ENCODE peak calls at places on chromosomes 7 and 10, in nine cellular contexts. N is endothelial cell of umbilical vein, I is HCT116, Q is left ventricle myocardium inferior, X is stomach, P is IMR-90, M is neural progenitor cell, B is cardiac muscle cell, J is A673. C is an unnamed sample. For H3K4me1, the result is how much of the 10 kb centered on the place peaks cover.

GRCh38 chr10:107614939-107615665 is 450.6 kb upstream of the SORCS1 start:
- DNase-seq in N (no peak), I (no peak), Q (no peak), X (no peak), P (peak), M (no peak), B (no peak), J (no peak), C (no peak)

GRCh38 chr10:71081912-71082311 is 130.5 kb upstream of the UNC5B start:
- DNase-seq in N (no peak), I (no peak), Q (no peak), X (peak), P (no peak), M (no peak), B (no peak), J (no peak), C (no peak)

GRCh38 chr7:130353196-130353595 is 8.6 kb downstream of the CPA5 start:
- DNase-seq in N (no peak), I (no peak), Q (no peak), X (no peak), P (no peak), M (no peak), B (no peak), J (no peak), C (no peak)

GRCh38 chr10:124685251-124685650 is 58.9 kb downstream of the FAM53B start:
- DNase-seq in N (no peak), I (no peak), Q (peak), X (no peak), P (no peak), M (no peak), B (no peak), J (no peak), C (no peak)

GRCh38 chr7:99092064-99092720 is 51.7 kb downstream of the SMURF1 start:
- DNase-seq in N (no peak), I (no peak), Q (no peak), X (no peak), P (no peak), M (no peak), B (no peak), J (no peak), C (no peak)

GRCh38 chr10:68208424-68209042 is 23.4 kb downstream of the ATOH7 start:
- DNase-seq in N (peak), I (peak), Q (no peak), X (peak), P (peak), M (peak), B (peak), J (peak), C (peak)

GRCh38 chr7:133984023-133984422 is 143.1 kb upstream of the LRGUK start:
- DNase-seq in N (no peak), I (no peak), Q (no peak), X (no peak), P (no peak), M (no peak), B (no peak), J (peak), C (peak)

GRCh38 chr10:31617767-31618166 is 298.8 kb downstream of the ZEB1 start:
- DNase-seq in N (no peak), I (no peak), Q (no peak), X (no peak), P (no peak), M (no peak), B (no peak), J (no peak), C (no peak)

GRCh38 chr10:49737474-49738201 is 24.5 kb downstream of the OGDHL start:
- DNase-seq in N (no peak), I (no peak), Q (no peak), X (peak), P (no peak), M (no peak), B (no peak), J (no peak), C (no peak)

GRCh38 chr7:94060772-94061171 is 56.6 kb upstream of the BET1 start:
- DNase-seq in N (no peak), I (no peak), Q (no peak), X (no peak), P (peak), M (no peak), B (no peak), J (no peak), C (no peak)

GRCh38 chr7:118057404-118057803 is 126.6 kb upstream of the LSM8 start:
- DNase-seq in N (no peak), I (no peak), Q (no peak), X (no peak), P (no peak), M (no peak), B (no peak), J (no peak), C (peak)

GRCh38 chr10:48456361-48456804 is 148.5 kb downstream of the ARHGAP22 start:
- DNase-seq in N (peak), I (no peak), Q (peak), X (peak), P (no peak), M (no peak), B (peak), J (no peak), C (no peak)

GRCh38 chr7:152402384-152403250 is 33.2 kb downstream of the KMT2C start:
- DNase-seq in N (peak), I (no peak), Q (no peak), X (no peak), P (peak), M (no peak), B (no peak), J (no peak), C (peak)

GRCh38 chr10:86813101-86813500 is 56.7 kb downstream of the BMPR1A start:
- DNase-seq in N (no peak), I (no peak), Q (no peak), X (no peak), P (no peak), M (no peak), B (no peak), J (no peak), C (no peak)

GRCh38 chr7:28503396-28503795 is 91.1 kb downstream of the CREB5 start:
- DNase-seq in N (no peak), I (no peak), Q (no peak), X (no peak), P (peak), M (no peak), B (no peak), J (no peak), C (no peak)

GRCh38 chr10:4546500-4546899 is 279.5 kb upstream of the AKR1E2 start:
- DNase-seq in N (no peak), I (peak), Q (no peak), X (no peak), P (peak), M (no peak), B (no peak), J (no peak), C (no peak)

GRCh38 chr7:27640914-27641570 is 21.6 kb downstream of the HIBADH start:
- DNase-seq in N (peak), I (no peak), Q (no peak), X (peak), P (peak), M (no peak), B (no peak), J (no peak), C (no peak)

GRCh38 chr10:61847640-61848039 is 53.9 kb upstream of the ARID5B start:
- DNase-seq in N (no peak), I (no peak), Q (no peak), X (no peak), P (peak), M (no peak), B (no peak), J (no peak), C (no peak)

GRCh38 chr7:68783671-68784070 is 814.6 kb upstream of the AUTS2 start:
- DNase-seq in N (no peak), I (no peak), Q (no peak), X (no peak), P (peak), M (no peak), B (no peak), J (no peak), C (no peak)

GRCh38 chr7:19834566-19834965 is 61.1 kb upstream of the TMEM196 start:
- DNase-seq in N (no peak), I (no peak), Q (no peak), X (no peak), P (no peak), M (no peak), B (no peak), J (no peak), C (peak)

DNA sequence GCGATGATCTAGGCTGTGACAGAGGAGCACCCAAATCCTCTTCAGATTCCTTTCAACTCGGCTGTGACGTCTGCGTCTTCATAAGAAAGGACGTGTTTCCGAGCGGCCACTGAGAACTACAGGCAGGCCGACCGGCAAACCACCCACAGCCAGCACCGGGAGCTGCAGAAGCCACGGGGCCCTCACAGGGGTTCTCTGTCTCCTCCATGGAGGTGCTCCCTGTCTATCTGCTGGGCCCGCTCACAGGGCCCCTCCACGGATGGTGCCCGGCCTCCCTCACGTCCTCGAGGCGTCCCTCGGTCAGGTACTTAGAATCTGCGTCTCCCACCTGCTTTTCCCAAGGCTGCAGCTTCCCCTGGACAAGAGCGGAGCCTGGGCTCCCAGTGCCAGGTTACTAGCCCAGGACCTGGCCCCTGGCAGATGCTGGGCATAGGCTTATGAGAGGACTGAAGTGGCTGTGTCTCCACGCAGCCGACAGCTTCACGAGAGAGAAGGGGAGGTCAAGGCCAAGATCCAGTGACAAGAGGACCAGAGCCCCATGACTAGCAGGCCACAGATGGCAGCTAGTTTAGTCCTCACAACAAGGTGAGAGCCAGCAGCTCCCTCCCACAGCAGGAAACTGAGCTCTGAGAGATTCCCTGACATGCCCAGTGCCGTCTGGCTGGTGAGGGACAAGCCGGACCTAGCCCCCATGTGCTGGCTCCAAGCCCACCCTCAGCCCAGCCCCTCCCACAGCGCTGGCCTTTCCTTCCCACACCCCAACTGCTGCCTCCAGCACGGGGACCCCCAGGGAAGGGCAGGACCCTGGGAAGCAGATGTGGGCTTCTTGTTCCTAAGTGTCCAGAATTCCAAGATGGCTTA is 8.2 kb upstream of the FAM20C start:
- DNase-seq in N (no peak), I (no peak), Q (no peak), X (no peak), P (no peak), M (no peak), B (no peak), J (no peak), C (no peak)
- H3K4me1 ChIP-seq in N (under half), I (under half), Q (under half), X (under half), P (under half), M (under half), B (under half), J (under half), C (under half)

GRCh38 chr7:108015740-108016139 is 12.8 kb upstream of the LAMB1 start:
- DNase-seq in N (peak), I (no peak), Q (no peak), X (no peak), P (no peak), M (no peak), B (no peak), J (no peak), C (no peak)

GRCh38 chr7:108014747-108015682 is 12.1 kb upstream of the LAMB1 start:
- DNase-seq in N (peak), I (peak), Q (no peak), X (no peak), P (peak), M (no peak), B (no peak), J (no peak), C (no peak)

GRCh38 chr7:108017776-108018151 is 14.8 kb upstream of the LAMB1 start:
- DNase-seq in N (no peak), I (no peak), Q (no peak), X (no peak), P (no peak), M (no peak), B (peak), J (no peak), C (no peak)

GRCh38 chr7:108018668-108019067 is 15.7 kb upstream of the LAMB1 start:
- DNase-seq in N (no peak), I (no peak), Q (no peak), X (no peak), P (no peak), M (no peak), B (no peak), J (no peak), C (no peak)

DNA sequence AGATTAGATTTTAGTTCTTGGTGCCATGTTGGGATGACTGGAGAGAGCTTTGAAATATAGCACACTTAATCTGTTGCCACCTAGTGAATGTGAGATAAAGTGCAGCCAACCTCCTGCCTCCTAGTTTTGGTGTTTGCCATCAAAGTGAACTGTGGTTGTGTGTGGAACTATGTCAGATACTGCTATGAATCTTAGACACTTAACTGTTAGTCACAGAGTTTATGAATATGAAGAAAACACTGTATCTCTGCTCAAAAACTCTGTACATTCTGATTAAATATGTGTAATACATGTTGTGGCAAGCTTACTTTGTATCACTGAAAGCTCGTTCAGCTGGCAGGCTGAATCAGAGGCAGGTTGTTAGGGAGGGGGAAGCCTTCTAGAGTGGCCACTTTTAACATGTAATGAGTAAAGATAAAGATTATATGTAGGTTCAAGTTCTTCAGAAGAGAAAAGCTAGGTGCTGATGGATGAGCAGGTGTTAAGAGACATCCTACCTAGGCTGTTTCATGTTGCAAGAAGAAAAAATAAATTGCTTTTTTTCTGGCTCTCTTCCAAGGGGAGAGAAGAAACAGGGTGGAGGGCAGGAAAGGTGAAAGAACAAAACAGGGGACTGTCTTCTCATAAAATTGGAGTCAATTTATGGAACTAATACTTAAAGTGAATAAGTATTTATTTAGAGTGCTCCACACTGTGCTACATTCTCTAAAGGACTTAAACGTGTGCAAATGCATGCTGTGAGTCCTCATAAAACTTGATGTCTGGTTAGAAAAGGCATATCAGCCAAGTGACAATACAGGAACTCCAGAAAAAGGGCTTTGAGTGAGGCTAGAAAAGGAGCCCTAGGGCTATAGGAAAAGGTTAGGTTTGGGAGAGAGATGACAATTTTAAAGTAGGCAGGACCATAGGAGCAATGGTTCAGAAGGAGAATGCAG is 14.1 kb upstream of the LAMB1 start:
- DNase-seq in N (peak), I (peak), Q (no peak), X (no peak), P (peak), M (no peak), B (peak), J (peak), C (peak)
- TF ChIP-seq CTCF in N (peak), I (peak), Q (peak), X (no peak), P (peak), M (peak), B (peak), J (peak), C (peak)

DNA sequence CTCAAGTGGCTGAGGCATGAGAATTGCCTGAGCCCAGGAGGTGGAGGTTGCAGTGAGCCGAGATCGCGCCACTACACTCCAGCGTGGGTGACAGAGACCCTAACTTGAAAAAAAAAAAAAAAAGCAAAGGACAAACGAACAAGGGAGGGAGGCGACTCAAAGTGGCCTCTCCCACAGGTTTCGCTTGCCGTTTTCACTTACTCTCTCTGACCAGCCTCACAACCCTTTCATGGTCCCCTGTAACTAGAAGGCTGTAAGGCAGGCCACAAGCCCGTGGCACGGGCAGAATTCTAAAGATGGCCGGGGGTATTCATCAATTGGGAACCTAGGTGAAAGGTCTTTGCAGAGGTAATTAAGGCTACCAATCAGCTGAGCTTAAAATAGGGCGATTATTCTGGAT is 25.5 kb downstream of the GNA12 start:
- DNase-seq in N (no peak), I (no peak), Q (no peak), X (no peak), P (no peak), M (peak), B (no peak), J (no peak), C (no peak)
- H3K27ac ChIP-seq in N (no peak), I (no peak), Q (peak), X (peak), P (peak), M (peak), B (no peak), J (no peak), C (no peak)

GRCh38 chr10:80194373-80195045 is 10.8 kb downstream of the ANXA11 start:
- DNase-seq in N (no peak), I (no peak), Q (no peak), X (no peak), P (no peak), M (peak), B (no peak), J (no peak), C (no peak)

GRCh38 chr10:80196270-80196949 is 8.9 kb downstream of the ANXA11 start:
- DNase-seq in N (peak), I (peak), Q (no peak), X (peak), P (peak), M (no peak), B (peak), J (no peak), C (peak)

GRCh38 chr10:80195046-80195574 is 10.2 kb downstream of the ANXA11 start:
- DNase-seq in N (no peak), I (no peak), Q (no peak), X (no peak), P (no peak), M (no peak), B (no peak), J (no peak), C (no peak)

GRCh38 chr10:80197972-80198591 is 7.3 kb downstream of the ANXA11 start:
- DNase-seq in N (no peak), I (no peak), Q (peak), X (peak), P (no peak), M (no peak), B (no peak), J (no peak), C (no peak)

DNA sequence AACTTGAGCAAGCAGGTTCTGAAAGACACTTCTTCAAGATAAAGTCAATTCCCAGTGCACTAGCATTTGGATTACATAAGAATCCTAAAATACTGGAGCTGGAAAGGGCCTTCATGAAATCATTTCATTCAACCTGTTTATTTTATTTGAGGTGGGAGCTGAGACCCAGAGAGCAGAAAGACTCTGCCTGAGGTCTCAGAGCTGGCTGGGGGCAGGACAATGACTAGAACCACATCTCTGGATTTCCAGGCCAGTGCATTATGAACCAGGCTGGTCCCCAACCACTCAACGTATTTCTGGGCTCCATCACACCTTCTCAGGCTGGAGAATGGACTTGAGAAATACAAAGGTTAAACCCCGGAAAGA is 8.4 kb downstream of the ANXA11 start:
- DNase-seq in N (no peak), I (no peak), Q (no peak), X (no peak), P (no peak), M (no peak), B (no peak), J (no peak), C (no peak)
- H3K4me1 ChIP-seq in N (under half), I (half or more), Q (half or more), X (half or more), P (under half), M (under half), B (under half), J (under half), C (under half)

GRCh38 chr7:121561717-121562116 is 165.6 kb upstream of the FAM3C start:
- DNase-seq in N (no peak), I (no peak), Q (no peak), X (no peak), P (no peak), M (no peak), B (peak), J (peak), C (no peak)

GRCh38 chr7:121557034-121557892 is 161.2 kb upstream of the FAM3C start:
- DNase-seq in N (no peak), I (no peak), Q (no peak), X (no peak), P (no peak), M (no peak), B (no peak), J (no peak), C (no peak)

GRCh38 chr7:121562274-121562673 is 166.2 kb upstream of the FAM3C start:
- DNase-seq in N (no peak), I (no peak), Q (no peak), X (no peak), P (peak), M (no peak), B (no peak), J (no peak), C (no peak)

GRCh38 chr7:121555558-121555957 is 159.4 kb upstream of the FAM3C start:
- DNase-seq in N (no peak), I (no peak), Q (no peak), X (no peak), P (no peak), M (no peak), B (no peak), J (no peak), C (no peak)

GRCh38 chr7:121558288-121558687 is 162.2 kb upstream of the FAM3C start:
- DNase-seq in N (no peak), I (no peak), Q (no peak), X (no peak), P (no peak), M (peak), B (peak), J (peak), C (no peak)
- TF ChIP-seq CTCF in N (no peak), I (peak), Q (no peak), X (no peak), P (no peak), M (peak), B (no peak), J (peak), C (no peak)